ENCODE peak calls at places on chromosomes 12 and 14, in six cellular contexts. Z, P, N, E, X and Q are unnamed samples.

GRCh38 chr12:110345176-110345651 is 58.3 kb downstream of the ANAPC7 start:
- DNase-seq in X (no peak), P (no peak), N (no peak), E (no peak), Z (no peak), Q (no peak)

GRCh38 chr14:55097894-55098560 is 31.0 kb upstream of the LGALS3 start:
- DNase-seq in Z (no peak), E (peak), N (no peak), P (no peak), X (no peak), Q (no peak)

GRCh38 chr12:95390192-95390591 is 83.8 kb upstream of the METAP2 start:
- DNase-seq in Z (no peak), N (no peak), E (peak), X (no peak), P (no peak), Q (no peak)

GRCh38 chr14:31456841-31457664 is at the start of gene DTD2:
- DNase-seq in N (peak), P (peak), E (peak), Z (peak), X (peak), Q (peak)

GRCh38 chr14:56057071-56057865 is 60.9 kb upstream of the PELI2 start:
- DNase-seq in N (no peak), P (no peak), E (no peak), Z (no peak), X (no peak), Q (peak)

GRCh38 chr12:56487448-56488040 is 417 bp downstream of the GLS2 start:
- DNase-seq in P (no peak), Z (peak), N (no peak), E (no peak), X (peak), Q (no peak)

GRCh38 chr14:55580401-55581010 is 499 bp downstream of the KTN1 start:
- DNase-seq in N (no peak), P (no peak), X (peak), E (peak), Z (peak), Q (peak)

GRCh38 chr14:22420598-22421186 is 168.3 kb downstream of the DAD1 start:
- DNase-seq in N (no peak), E (no peak), X (no peak), P (no peak), Z (no peak), Q (no peak)

GRCh38 chr14:89957791-89958190 is 2.1 kb downstream of the TDP1 start:
- DNase-seq in P (no peak), E (no peak), Z (peak), X (no peak), N (no peak), Q (no peak)

GRCh38 chr12:85065816-85066482 is 29.8 kb downstream of the LRRIQ1 start:
- DNase-seq in P (no peak), X (no peak), Z (no peak), E (no peak), N (no peak), Q (no peak)

GRCh38 chr14:24098229-24098926 is 4.3 kb downstream of the PCK2 start:
- DNase-seq in Z (no peak), X (no peak), P (no peak), N (no peak), E (no peak), Q (no peak)

GRCh38 chr14:33954016-33954598 is 3.2 kb upstream of the EGLN3 start:
- DNase-seq in Z (no peak), P (no peak), X (no peak), E (no peak), N (peak), Q (no peak)

GRCh38 chr14:61211476-61212262 is 69.5 kb downstream of the TMEM30B start:
- DNase-seq in P (no peak), N (no peak), Z (no peak), X (no peak), E (no peak), Q (no peak)

GRCh38 chr12:58639323-58639934 is 280.9 kb downstream of the LRIG3 start:
- DNase-seq in E (no peak), N (peak), X (no peak), Z (peak), P (peak), Q (no peak)

GRCh38 chr12:1936406-1937320 is 18.2 kb upstream of the CACNA2D4 start:
- DNase-seq in N (peak), Z (peak), P (peak), X (no peak), E (no peak), Q (no peak)

GRCh38 chr12:85714425-85714824 is 121.8 kb downstream of the RASSF9 start:
- DNase-seq in P (no peak), X (no peak), Z (no peak), N (no peak), E (no peak), Q (no peak)

GRCh38 chr12:47236109-47236714 is 156.5 kb upstream of the AMIGO2 start:
- DNase-seq in X (no peak), E (no peak), Z (peak), P (peak), N (no peak), Q (no peak)

GRCh38 chr14:90544971-90545370 is 148.1 kb downstream of the CALM1 start:
- DNase-seq in E (no peak), X (no peak), Z (no peak), P (no peak), N (no peak), Q (no peak)

GRCh38 chr12:107522692-107523477 is 162.7 kb upstream of the PWP1 start:
- DNase-seq in Z (peak), X (no peak), N (no peak), P (no peak), E (no peak), Q (no peak)

GRCh38 chr12:5511644-5512584 is 80.0 kb downstream of the NTF3 start:
- DNase-seq in X (peak), P (peak), Z (peak), E (no peak), N (no peak), Q (no peak)